ENCODE peak calls at places on chromosome 2, in six cellular contexts. X is neural progenitor cell, W is astrocyte, D is mammary epithelial cell, N is PC-3, T is GM23248. P is an unnamed sample.

GRCh38 chr2:223099561-223099960 is 47.6 kb downstream of the KCNE4 start:
- DNase-seq in X (no peak), W (no peak), D (no peak), N (no peak), T (no peak), P (no peak)

GRCh38 chr2:152445791-152446201 is 110.8 kb downstream of the FMNL2 start:
- DNase-seq in X (no peak), W (peak; percentile 95), D (peak; percentile 97), N (peak; percentile 73), T (peak; percentile 94), P (no peak)

GRCh38 chr2:216700088-216700567 is 4.8 kb upstream of the IGFBP5 start:
- DNase-seq in X (no peak), W (no peak), D (no peak), N (no peak), T (no peak), P (peak; percentile 33)

GRCh38 chr2:36405183-36405582 is 49.6 kb downstream of the CRIM1 start:
- DNase-seq in X (no peak), W (no peak), D (no peak), N (no peak), T (no peak), P (no peak)

GRCh38 chr2:96329416-96329815 is 4.3 kb downstream of the ITPRIPL1 start:
- DNase-seq in X (no peak), W (peak; percentile 29), D (peak; percentile 80), N (peak; percentile 74), T (peak; percentile 84), P (no peak)

GRCh38 chr2:15675456-15676195 is 84.0 kb downstream of the DDX1 start:
- DNase-seq in X (no peak), W (no peak), D (peak; percentile 81), N (peak; percentile 2), T (peak; percentile 16), P (no peak)

GRCh38 chr2:102789349-102790085 is 27.7 kb downstream of the TMEM182 start:
- DNase-seq in X (peak; percentile 22), W (no peak), D (no peak), N (no peak), T (no peak), P (no peak)

GRCh38 chr2:54103454-54104314 is 11.7 kb upstream of the ACYP2 start:
- DNase-seq in X (peak; percentile 33), W (peak; percentile 47), D (peak; percentile 91), N (peak; percentile 93), T (peak; percentile 83), P (peak; percentile 9)

GRCh38 chr2:239952251-239952650 is 72.9 kb downstream of the NDUFA10 start:
- DNase-seq in X (no peak), W (no peak), D (no peak), N (no peak), T (no peak), P (no peak)

GRCh38 chr2:153509133-153509532 is 30.6 kb upstream of the RPRM start:
- DNase-seq in X (peak; percentile 39), W (no peak), D (no peak), N (no peak), T (no peak), P (no peak)

GRCh38 chr2:191869178-191869577 is 22.3 kb upstream of the CAVIN2 start:
- DNase-seq in X (peak; percentile 86), W (no peak), D (no peak), N (peak; percentile 92), T (peak; percentile 27), P (peak; percentile 66)

GRCh38 chr2:63052411-63053234 is 2.0 kb downstream of the OTX1 start:
- DNase-seq in X (peak; percentile 39), W (no peak), D (no peak), N (no peak), T (no peak), P (no peak)

GRCh38 chr2:168480356-168480755 is 24.3 kb downstream of the CERS6 start:
- DNase-seq in X (no peak), W (no peak), D (no peak), N (no peak), T (peak; percentile 9), P (no peak)

GRCh38 chr2:28735511-28735910 is 16.1 kb upstream of the PPP1CB start:
- DNase-seq in X (no peak), W (no peak), D (no peak), N (no peak), T (no peak), P (no peak)

GRCh38 chr2:215609089-215610032 is 173.5 kb upstream of the FN1 start:
- DNase-seq in X (no peak), W (peak; percentile 88), D (peak; percentile 98), N (no peak), T (peak; percentile 81), P (no peak)

GRCh38 chr2:214543386-214543955 is 132.6 kb downstream of the VWC2L start:
- DNase-seq in X (no peak), W (peak; percentile 75), D (peak; percentile 69), N (peak; percentile 74), T (peak; percentile 61), P (no peak)

GRCh38 chr2:181085729-181086128 is 105.3 kb downstream of the UBE2E3 start:
- DNase-seq in X (no peak), W (no peak), D (no peak), N (no peak), T (no peak), P (no peak)

GRCh38 chr2:128599700-128600099 is 281.0 kb upstream of the HS6ST1 start:
- DNase-seq in X (no peak), W (no peak), D (no peak), N (no peak), T (no peak), P (no peak)

GRCh38 chr2:205892141-205893064 is 193.6 kb downstream of the INO80D start:
- DNase-seq in X (peak; percentile 61), W (peak; percentile 68), D (peak; percentile 79), N (peak; percentile 41), T (peak; percentile 36), P (peak; percentile 18)

GRCh38 chr2:179550214-179550613 is 285.6 kb upstream of the SESTD1 start:
- DNase-seq in X (peak; percentile 84), W (no peak), D (no peak), N (no peak), T (no peak), P (no peak)

GRCh38 chr2:236972491-236973379 is 113.0 kb upstream of the COPS8 start:
- DNase-seq in X (peak; percentile 45), W (peak; percentile 87), D (peak; percentile 85), N (peak; percentile 86), T (peak; percentile 94), P (no peak)

GRCh38 chr2:202635441-202636296 is 900 bp downstream of the FAM117B start:
- DNase-seq in X (peak; percentile 88), W (peak; percentile 33), D (peak; percentile 70), N (peak; percentile 81), T (peak; percentile 86), P (peak; percentile 84)

GRCh38 chr2:164841719-164842623 is at the start of gene COBLL1:
- DNase-seq in X (peak; percentile 89), W (peak; percentile 53), D (peak; percentile 87), N (peak; percentile 85), T (peak; percentile 77), P (peak; percentile 80)

GRCh38 chr2:72994282-72994990 is 77.1 kb downstream of the SFXN5 start:
- DNase-seq in X (no peak), W (no peak), D (no peak), N (no peak), T (no peak), P (no peak)

GRCh38 chr2:54176577-54176976 is 61.2 kb downstream of the ACYP2 start:
- DNase-seq in X (no peak), W (peak; percentile 14), D (peak; percentile 24), N (peak; percentile 43), T (peak; percentile 66), P (peak; percentile 50)

GRCh38 chr2:76642122-76642521 is 880.1 kb downstream of the LRRTM4 start:
- DNase-seq in X (no peak), W (no peak), D (no peak), N (no peak), T (no peak), P (no peak)

GRCh38 chr2:70140978-70141753 is 49.7 kb downstream of the C2orf42 start:
- DNase-seq in X (peak; percentile 59), W (peak; percentile 23), D (peak; percentile 98), N (peak; percentile 96), T (peak; percentile 53), P (peak; percentile 53)

GRCh38 chr2:232398293-232399034 is 8.2 kb upstream of the ALPG start:
- DNase-seq in X (no peak), W (no peak), D (peak; percentile 9), N (peak; percentile 35), T (no peak), P (no peak)

GRCh38 chr2:45889053-45889452 is 237.6 kb downstream of the PRKCE start:
- DNase-seq in X (peak; percentile 33), W (no peak), D (no peak), N (no peak), T (no peak), P (peak; percentile 44)

GRCh38 chr2:124024491-124025348 is at the start of gene CNTNAP5:
- DNase-seq in X (peak; percentile 95), W (peak; percentile 1), D (peak; percentile 15), N (no peak), T (peak; percentile 57), P (peak; percentile 64)

GRCh38 chr2:201150454-201151020 is 32.4 kb upstream of the CASP10 start:
- DNase-seq in X (no peak), W (no peak), D (no peak), N (no peak), T (no peak), P (peak; percentile 19)

GRCh38 chr2:190670182-190670946 is 21.5 kb downstream of the NAB1 start:
- DNase-seq in X (no peak), W (no peak), D (no peak), N (no peak), T (no peak), P (no peak)

GRCh38 chr2:190663839-190664238 is 15.0 kb downstream of the NAB1 start:
- DNase-seq in X (no peak), W (peak; percentile 37), D (peak; percentile 41), N (peak; percentile 12), T (peak; percentile 34), P (no peak)

GRCh38 chr2:190664240-190664639 is 15.4 kb downstream of the NAB1 start:
- DNase-seq in X (no peak), W (peak; percentile 76), D (peak; percentile 48), N (no peak), T (peak; percentile 80), P (no peak)

GRCh38 chr2:190666895-190667294 is 18.0 kb downstream of the NAB1 start:
- DNase-seq in X (no peak), W (no peak), D (peak; percentile 65), N (peak; percentile 56), T (peak; percentile 20), P (no peak)

GRCh38 chr2:190668892-190669291 is 20.0 kb downstream of the NAB1 start:
- DNase-seq in X (no peak), W (no peak), D (peak; percentile 53), N (peak; percentile 58), T (peak; percentile 24), P (no peak)
- H3K4me1 ChIP-seq in X (no peaks in the 10 kb centered on the region), W (no peaks in the 10 kb centered on the region), D (peaks cover 20% of the 10 kb centered on the region), N (peaks cover 28% of the 10 kb centered on the region), T (peaks cover 23% of the 10 kb centered on the region), P (no peaks in the 10 kb centered on the region)

GRCh38 chr2:20666114-20666363 is 905 bp upstream of the GDF7 start:
- DNase-seq in X (no peak), W (no peak), D (no peak), N (no peak), T (peak; percentile 30), P (no peak)
- TF ChIP-seq EZH2 in X (no peak), W (peak; percentile 99), D (peak; percentile 70), N (no peak), T (peak; percentile 63), P (peak; percentile 95)

GRCh38 chr2:219603784-219604183 is 6.1 kb downstream of the STK11IP start:
- DNase-seq in X (no peak), W (no peak), D (no peak), N (no peak), T (no peak), P (no peak)
- H3K4me1 ChIP-seq in X (no peaks in the 10 kb centered on the region), W (no peaks in the 10 kb centered on the region), D (peaks cover under 1% of the 10 kb centered on the region), N (peaks cover under 1% of the 10 kb centered on the region), T (no peaks in the 10 kb centered on the region), P (no peaks in the 10 kb centered on the region)

GRCh38 chr2:148509703-148510036 is 134.9 kb upstream of the EPC2 start:
- DNase-seq in X (no peak), W (no peak), D (no peak), N (no peak), T (no peak), P (no peak)
- TF ChIP-seq EZH2 in X (no peak), W (no peak), D (no peak), N (no peak), T (no peak), P (no peak)

P was measured in A673.